ENCODE peak calls at places on chromosomes 2 and 18, in seven cellular contexts. Z, L, F, H, Y, B and D are unnamed samples.
A peak's percentile ranks its signal among the peaks of the same experiment; 100 is the strongest.

GRCh38 chr2:11398710-11399109 is 54.3 kb upstream of the ROCK2 start:
- DNase-seq in Z (no peak), L (no peak), F (peak; percentile 79), H (peak; percentile 64), Y (peak; percentile 83), B (no peak), D (no peak)

GRCh38 chr2:21782866-21783265 is 659.1 kb downstream of the TDRD15 start:
- DNase-seq in Z (no peak), L (no peak), F (no peak), H (no peak), Y (no peak), B (no peak), D (no peak)

GRCh38 chr18:23871410-23871809 is 143.1 kb upstream of the TTC39C start:
- DNase-seq in Z (no peak), L (no peak), F (peak; percentile 56), H (peak; percentile 43), Y (no peak), B (peak; percentile 83), D (peak; percentile 98)

GRCh38 chr2:80007722-80008503 is 296.6 kb downstream of the LRRTM1 start:
- DNase-seq in Z (no peak), L (no peak), F (no peak), H (no peak), Y (no peak), B (no peak), D (no peak)

GRCh38 chr2:62760555-62760954 is 55.0 kb downstream of the EHBP1 start:
- DNase-seq in Z (no peak), L (no peak), F (no peak), H (no peak), Y (no peak), B (no peak), D (no peak)

GRCh38 chr2:54360055-54360792 is 95.9 kb upstream of the SPTBN1 start:
- DNase-seq in Z (no peak), L (no peak), F (no peak), H (peak; percentile 39), Y (no peak), B (no peak), D (no peak)

GRCh38 chr2:18387479-18388206 is 172.8 kb downstream of the RDH14 start:
- DNase-seq in Z (peak; percentile 61), L (no peak), F (no peak), H (peak; percentile 51), Y (peak; percentile 66), B (peak; percentile 22), D (peak; percentile 44)

GRCh38 chr2:241123816-241124536 is 21.9 kb upstream of the MTERF4 start:
- DNase-seq in Z (no peak), L (peak; percentile 72), F (no peak), H (no peak), Y (peak; percentile 44), B (no peak), D (peak; percentile 27)

GRCh38 chr2:160602073-160602472 is 108.5 kb upstream of the RBMS1 start:
- DNase-seq in Z (no peak), L (no peak), F (no peak), H (no peak), Y (no peak), B (no peak), D (no peak)

GRCh38 chr2:135063210-135063609 is 11.1 kb downstream of the RAB3GAP1 start:
- DNase-seq in Z (no peak), L (no peak), F (no peak), H (no peak), Y (no peak), B (no peak), D (no peak)

GRCh38 chr2:99725810-99726209 is 236.0 kb upstream of the REV1 start:
- DNase-seq in Z (no peak), L (no peak), F (no peak), H (no peak), Y (no peak), B (no peak), D (no peak)

GRCh38 chr2:235659767-235660322 is 166.0 kb downstream of the AGAP1 start:
- DNase-seq in Z (no peak), L (no peak), F (no peak), H (no peak), Y (no peak), B (no peak), D (no peak)

GRCh38 chr18:36871801-36872200 is 42.9 kb downstream of the KIAA1328 start:
- DNase-seq in Z (no peak), L (no peak), F (no peak), H (no peak), Y (no peak), B (no peak), D (no peak)

GRCh38 chr2:232924433-232924832 is 54.4 kb downstream of the SNORC start:
- DNase-seq in Z (no peak), L (no peak), F (no peak), H (no peak), Y (no peak), B (no peak), D (no peak)

GRCh38 chr18:3793545-3793944 is 343.6 kb downstream of the TGIF1 start:
- DNase-seq in Z (no peak), L (no peak), F (no peak), H (no peak), Y (no peak), B (no peak), D (no peak)

GRCh38 chr2:237154050-237154638 is 68.5 kb downstream of the COPS8 start:
- DNase-seq in Z (no peak), L (no peak), F (no peak), H (no peak), Y (no peak), B (peak; percentile 35), D (peak; percentile 17)

GRCh38 chr18:36265035-36265434 is 32.5 kb upstream of the FHOD3 start:
- DNase-seq in Z (no peak), L (no peak), F (no peak), H (no peak), Y (no peak), B (no peak), D (no peak)

GRCh38 chr2:80378-80777 is 34.1 kb upstream of the FAM110C start:
- DNase-seq in Z (no peak), L (no peak), F (no peak), H (no peak), Y (no peak), B (no peak), D (no peak)
- H3K27ac ChIP-seq in Z (no peak overlapping the region), L (no peak overlapping the region), F (no peak overlapping the region), H (no peak overlapping the region), Y (no peak overlapping the region), B (no peak overlapping the region), D (no peak overlapping the region)

GRCh38 chr2:224947566-224947965 is 94.7 kb downstream of the DOCK10 start:
- DNase-seq in Z (no peak), L (no peak), F (no peak), H (no peak), Y (no peak), B (no peak), D (no peak)

GRCh38 chr2:224944707-224945106 is 97.6 kb downstream of the DOCK10 start:
- DNase-seq in Z (no peak), L (no peak), F (no peak), H (no peak), Y (no peak), B (no peak), D (no peak)

GRCh38 chr2:224948005-224948404 is 94.3 kb downstream of the DOCK10 start:
- DNase-seq in Z (no peak), L (no peak), F (no peak), H (no peak), Y (no peak), B (no peak), D (no peak)

GRCh38 chr2:224946911-224947310 is 95.4 kb downstream of the DOCK10 start:
- DNase-seq in Z (no peak), L (no peak), F (no peak), H (no peak), Y (no peak), B (peak; percentile 53), D (peak; percentile 73)

DNA sequence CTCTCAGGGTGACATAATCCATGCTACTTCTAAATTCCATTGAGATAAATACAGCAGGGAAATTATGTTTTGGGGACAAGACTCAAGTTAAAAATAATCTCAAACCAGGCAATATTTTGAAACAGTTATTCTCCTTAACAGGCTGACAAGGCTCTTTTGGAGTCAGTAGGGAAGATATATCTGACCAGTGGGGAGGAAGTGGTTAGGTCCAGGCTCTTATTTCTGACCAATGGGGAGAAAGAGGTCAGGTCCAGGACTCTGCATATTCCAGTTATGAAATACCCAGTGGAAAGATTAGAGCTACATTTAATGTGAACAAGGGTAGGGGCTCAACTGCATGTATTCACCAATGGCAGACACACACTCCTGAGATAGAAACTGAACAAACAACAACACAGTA is 97.1 kb downstream of the DOCK10 start:
- DNase-seq in Z (no peak), L (no peak), F (no peak), H (no peak), Y (no peak), B (no peak), D (no peak)
- H3K4me1 ChIP-seq in Z (no peaks in the 10 kb centered on the region), L (peaks cover 4% of the 10 kb centered on the region), F (no peaks in the 10 kb centered on the region), H (peaks cover 8% of the 10 kb centered on the region), Y (peaks cover 11% of the 10 kb centered on the region), B (peaks cover 75% of the 10 kb centered on the region), D (peaks cover 21% of the 10 kb centered on the region)

GRCh38 chr18:62200121-62200914 is 13.3 kb downstream of the RELCH start:
- DNase-seq in Z (no peak), L (no peak), F (no peak), H (no peak), Y (no peak), B (no peak), D (no peak)
- H3K27ac ChIP-seq in Z (no peak overlapping the region), L (no peak overlapping the region), F (no peak overlapping the region), H (no peak overlapping the region), Y (no peak overlapping the region), B (no peak overlapping the region), D (no peak overlapping the region)

GRCh38 chr18:28048612-28049011 is 128.3 kb downstream of the CDH2 start:
- DNase-seq in Z (no peak), L (no peak), F (no peak), H (no peak), Y (no peak), B (no peak), D (no peak)

GRCh38 chr18:28043631-28044030 is 133.3 kb downstream of the CDH2 start:
- DNase-seq in Z (no peak), L (no peak), F (no peak), H (no peak), Y (no peak), B (no peak), D (no peak)

GRCh38 chr18:28045880-28046279 is 131.1 kb downstream of the CDH2 start:
- DNase-seq in Z (no peak), L (no peak), F (no peak), H (no peak), Y (no peak), B (no peak), D (no peak)

GRCh38 chr18:28044036-28044435 is 132.9 kb downstream of the CDH2 start:
- DNase-seq in Z (no peak), L (no peak), F (no peak), H (no peak), Y (no peak), B (no peak), D (no peak)

DNA sequence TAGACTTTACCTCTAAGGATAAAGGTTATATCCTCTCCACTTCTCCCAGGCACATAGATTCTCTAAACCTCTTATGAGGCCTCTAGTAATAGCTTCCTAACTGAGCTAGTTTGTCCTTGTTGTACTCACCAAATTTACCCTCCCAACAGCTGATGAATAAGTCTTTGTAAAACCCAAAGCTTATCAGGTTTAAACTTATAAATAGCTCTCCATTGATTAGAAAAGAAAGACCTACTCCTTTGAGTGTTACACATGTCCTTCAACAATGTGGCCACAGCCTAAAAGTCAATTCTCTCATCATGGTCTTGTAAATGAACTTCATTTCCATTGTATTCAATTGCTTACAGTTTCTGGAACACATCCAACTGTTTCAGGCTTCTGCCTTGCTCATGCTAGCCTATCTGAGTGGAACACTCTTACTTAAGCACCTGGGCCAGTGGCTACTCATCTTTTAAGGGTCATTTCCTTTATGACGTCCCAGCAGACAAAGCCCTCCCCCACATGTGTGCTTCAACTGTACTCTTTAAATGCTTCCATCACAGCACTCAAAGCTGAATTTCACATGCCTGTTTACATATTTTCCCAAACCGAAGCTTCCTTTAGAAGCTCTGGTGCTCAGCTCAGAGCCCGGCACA is 131.6 kb downstream of the CDH2 start:
- DNase-seq in Z (no peak), L (no peak), F (no peak), H (no peak), Y (no peak), B (no peak), D (no peak)
- H3K4me1 ChIP-seq in Z (no peaks in the 10 kb centered on the region), L (no peaks in the 10 kb centered on the region), F (peaks cover 48% of the 10 kb centered on the region), H (peaks cover 37% of the 10 kb centered on the region), Y (no peaks in the 10 kb centered on the region), B (no peaks in the 10 kb centered on the region), D (no peaks in the 10 kb centered on the region)